ENCODE peak calls at places on chromosome 14, in four cellular contexts. One of them, this sample, is unnamed.

GRCh38 chr14:102795060-102795925 is 18.0 kb downstream of the TRAF3 start:
- DNase-seq in HepG2: peak
- DNase-seq in SK-N-SH: no peak
- DNase-seq in GM12878: no peak
- DNase-seq in this sample: peak

GRCh38 chr14:63045234-63045611 is at the start of gene KCNH5:
- DNase-seq in SK-N-SH: peak
- DNase-seq in GM12878: no peak
- DNase-seq in HepG2: no peak
- DNase-seq in this sample: peak

GRCh38 chr14:104795781-104796681 is 483 bp upstream of the AKT1 start:
- DNase-seq in HepG2: peak
- DNase-seq in SK-N-SH: peak
- DNase-seq in GM12878: no peak
- DNase-seq in this sample: no peak

GRCh38 chr14:105240811-105241576 is 7.3 kb upstream of the BTBD6 start:
- DNase-seq in SK-N-SH: no peak
- DNase-seq in HepG2: no peak
- DNase-seq in GM12878: no peak
- DNase-seq in this sample: no peak

GRCh38 chr14:101740981-101741380 is 20.5 kb upstream of the PPP2R5C start:
- DNase-seq in HepG2: no peak
- DNase-seq in SK-N-SH: no peak
- DNase-seq in GM12878: no peak
- DNase-seq in this sample: no peak

GRCh38 chr14:92244805-92245204 is 78.2 kb upstream of the SLC24A4 start:
- DNase-seq in HepG2: no peak
- DNase-seq in GM12878: no peak
- DNase-seq in SK-N-SH: no peak
- DNase-seq in this sample: no peak

GRCh38 chr14:100554082-100554677 is 33.0 kb downstream of the BEGAIN start:
- DNase-seq in GM12878: no peak
- DNase-seq in SK-N-SH: no peak
- DNase-seq in HepG2: no peak
- DNase-seq in this sample: peak

GRCh38 chr14:93655078-93655750 is 133.1 kb downstream of the PRIMA1 start:
- DNase-seq in SK-N-SH: peak
- DNase-seq in HepG2: peak
- DNase-seq in GM12878: peak
- DNase-seq in this sample: peak

GRCh38 chr14:78633747-78634146 is 463.6 kb downstream of the NRXN3 start:
- DNase-seq in HepG2: no peak
- DNase-seq in SK-N-SH: no peak
- DNase-seq in GM12878: no peak
- DNase-seq in this sample: no peak
- TF ChIP-seq PBX3 in HepG2: no peak
- TF ChIP-seq PBX3 in SK-N-SH: no peak
- TF ChIP-seq PBX3 in GM12878: no peak
- TF ChIP-seq PBX3 in this sample: no peak

GRCh38 chr14:64845878-64846277 is 33.8 kb downstream of the SPTB start:
- DNase-seq in HepG2: no peak
- DNase-seq in SK-N-SH: peak
- DNase-seq in GM12878: no peak
- DNase-seq in this sample: no peak

GRCh38 chr14:64844272-64844671 is 35.4 kb downstream of the SPTB start:
- DNase-seq in GM12878: peak
- DNase-seq in SK-N-SH: no peak
- DNase-seq in HepG2: no peak
- DNase-seq in this sample: no peak

GRCh38 chr14:64844993-64845536 is 34.6 kb downstream of the SPTB start:
- DNase-seq in GM12878: no peak
- DNase-seq in HepG2: no peak
- DNase-seq in SK-N-SH: no peak
- DNase-seq in this sample: no peak

GRCh38 chr14:64849940-64850339 is 29.8 kb downstream of the SPTB start:
- DNase-seq in GM12878: no peak
- DNase-seq in HepG2: no peak
- DNase-seq in SK-N-SH: no peak
- DNase-seq in this sample: no peak

GRCh38 chr14:64848239-64848638 is 31.5 kb downstream of the SPTB start:
- DNase-seq in GM12878: no peak
- DNase-seq in HepG2: no peak
- DNase-seq in SK-N-SH: no peak
- DNase-seq in this sample: no peak
- TF ChIP-seq PBX3 in GM12878: no peak
- TF ChIP-seq PBX3 in HepG2: no peak
- TF ChIP-seq PBX3 in SK-N-SH: no peak
- TF ChIP-seq PBX3 in this sample: no peak

GRCh38 chr14:38285962-38286361 is 30.1 kb upstream of the CLEC14A start:
- DNase-seq in SK-N-SH: no peak
- DNase-seq in GM12878: no peak
- DNase-seq in HepG2: no peak
- DNase-seq in this sample: no peak

GRCh38 chr14:38291681-38292459 is 36.0 kb upstream of the CLEC14A start:
- DNase-seq in GM12878: no peak
- DNase-seq in SK-N-SH: no peak
- DNase-seq in HepG2: no peak
- DNase-seq in this sample: no peak

GRCh38 chr14:38286481-38286880 is 30.6 kb upstream of the CLEC14A start:
- DNase-seq in HepG2: no peak
- DNase-seq in SK-N-SH: no peak
- DNase-seq in GM12878: no peak
- DNase-seq in this sample: no peak

DNA sequence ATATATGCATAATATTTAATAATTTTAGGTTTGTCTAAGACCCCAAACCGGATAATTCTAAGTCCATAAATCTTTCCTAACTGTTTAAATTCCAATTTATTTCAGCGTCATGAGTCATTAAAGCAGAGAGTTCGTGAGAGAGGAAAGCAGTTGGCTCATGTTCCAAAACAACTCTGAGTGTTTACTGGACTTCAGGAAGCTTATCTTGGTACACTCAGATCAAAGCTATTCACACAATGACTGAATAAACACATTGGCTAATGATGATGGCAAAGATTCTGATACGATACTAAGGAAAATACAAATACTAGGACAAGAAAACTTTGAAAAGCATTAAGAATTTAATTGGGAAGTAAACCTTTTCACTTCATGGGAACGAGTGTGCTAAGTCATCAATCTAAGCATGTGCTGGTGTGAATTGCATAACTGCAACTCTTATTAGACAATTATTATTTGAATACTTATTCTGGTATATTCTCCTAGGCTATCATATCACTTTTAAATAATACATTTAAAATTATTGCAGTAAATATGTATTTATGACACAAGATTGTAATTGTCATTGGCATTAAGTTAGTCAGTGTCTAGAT is 34.8 kb upstream of the CLEC14A start:
- DNase-seq in SK-N-SH: no peak
- DNase-seq in HepG2: peak
- DNase-seq in GM12878: no peak
- DNase-seq in this sample: no peak
- TF ChIP-seq PBX3 in SK-N-SH: peak
- TF ChIP-seq PBX3 in HepG2: no peak
- TF ChIP-seq PBX3 in GM12878: no peak
- TF ChIP-seq PBX3 in this sample: no peak

GRCh38 chr14:95547626-95548327 is 12.9 kb downstream of the GLRX5 start:
- DNase-seq in GM12878: no peak
- DNase-seq in SK-N-SH: no peak
- DNase-seq in HepG2: peak
- DNase-seq in this sample: no peak
- TF ChIP-seq PBX3 in GM12878: no peak
- TF ChIP-seq PBX3 in SK-N-SH: no peak
- TF ChIP-seq PBX3 in HepG2: no peak
- TF ChIP-seq PBX3 in this sample: no peak

GRCh38 chr14:52961060-52961639 is 10.3 kb upstream of the FERMT2 start:
- DNase-seq in HepG2: peak
- DNase-seq in GM12878: peak
- DNase-seq in SK-N-SH: peak
- DNase-seq in this sample: peak
- TF ChIP-seq PBX3 in HepG2: no peak
- TF ChIP-seq PBX3 in GM12878: no peak
- TF ChIP-seq PBX3 in SK-N-SH: no peak
- TF ChIP-seq PBX3 in this sample: no peak

GRCh38 chr14:79404874-79405273 is 806.4 kb downstream of the DIO2 start:
- DNase-seq in HepG2: no peak
- DNase-seq in GM12878: no peak
- DNase-seq in SK-N-SH: no peak
- DNase-seq in this sample: no peak
- TF ChIP-seq PBX3 in HepG2: no peak
- TF ChIP-seq PBX3 in GM12878: no peak
- TF ChIP-seq PBX3 in SK-N-SH: peak
- TF ChIP-seq PBX3 in this sample: no peak